ENCODE peak calls at places on chromosome 12, in five cellular contexts. A is thoracic aorta, Q is fibroblast of mammary gland, E is GM23338, J is GM13977. Z is an unnamed sample.

GRCh38 chr12:62761658-62762057 is 173.3 kb downstream of the PPM1H start:
- DNase-seq in A (no peak), Q (peak), J (no peak), E (no peak), Z (no peak)

GRCh38 chr12:72273851-72274284 is 1.7 kb downstream of the TRHDE start:
- DNase-seq in A (no peak), Q (no peak), J (peak), E (peak), Z (no peak)

GRCh38 chr12:2902287-2902880 is 11.7 kb downstream of the TULP3 start:
- DNase-seq in Q (peak), J (no peak), E (no peak), A (no peak), Z (no peak)

GRCh38 chr12:49622501-49623141 is 740 bp upstream of the PRPF40B start:
- DNase-seq in Q (peak), J (peak), E (peak), A (no peak), Z (peak)

GRCh38 chr12:131434208-131435125 is 276.4 kb upstream of the SFSWAP start:
- DNase-seq in J (no peak), A (no peak), Q (no peak), E (no peak), Z (no peak)

GRCh38 chr12:80485222-80485987 is 41.4 kb downstream of the PTPRQ start:
- DNase-seq in A (no peak), E (no peak), J (no peak), Q (no peak), Z (no peak)

GRCh38 chr12:109876406-109876805 is 3.9 kb downstream of the GLTP start:
- DNase-seq in A (no peak), J (no peak), Q (no peak), E (no peak), Z (no peak)

GRCh38 chr12:48119834-48120195 is 651 bp downstream of the PFKM start:
- DNase-seq in A (no peak), E (peak), Q (peak), J (no peak), Z (no peak)

GRCh38 chr12:131239384-131240094 is 285.8 kb downstream of the ADGRD1 start:
- DNase-seq in A (no peak), J (peak), E (no peak), Q (no peak), Z (peak)

GRCh38 chr12:78403136-78403535 is 461.4 kb upstream of the SYT1 start:
- DNase-seq in E (no peak), A (no peak), Q (peak), J (no peak), Z (no peak)

GRCh38 chr12:10722502-10722904 is 620 bp downstream of the YBX3 start:
- DNase-seq in J (peak), Q (peak), E (no peak), A (peak), Z (peak)

GRCh38 chr12:87924149-87924548 is 105.1 kb downstream of the C12orf50 start:
- DNase-seq in Q (no peak), E (no peak), J (no peak), A (no peak), Z (no peak)

GRCh38 chr12:59093090-59093489 is 172.8 kb upstream of the LRIG3 start:
- DNase-seq in E (no peak), A (no peak), Q (peak), J (no peak), Z (no peak)

GRCh38 chr12:85920324-85920947 is 46.3 kb downstream of the NTS start:
- DNase-seq in Q (peak), J (peak), E (peak), A (no peak), Z (peak)

GRCh38 chr12:76237086-76237701 is 111.0 kb downstream of the BBS10 start:
- DNase-seq in J (no peak), Q (no peak), E (no peak), A (no peak), Z (no peak)

GRCh38 chr12:12916135-12916956 is 25.0 kb downstream of the GPRC5A start:
- DNase-seq in E (peak), Q (peak), A (peak), J (peak), Z (peak)

GRCh38 chr12:130846386-130846785 is 7.3 kb upstream of the STX2 start:
- DNase-seq in Q (peak), E (no peak), A (no peak), J (no peak), Z (no peak)

GRCh38 chr12:131561891-131562684 is 148.8 kb upstream of the SFSWAP start:
- DNase-seq in Q (no peak), A (no peak), J (no peak), E (no peak), Z (no peak)

GRCh38 chr12:122837306-122838265 is 2.3 kb downstream of the HIP1R start:
- DNase-seq in A (no peak), J (no peak), E (no peak), Q (no peak), Z (peak)

GRCh38 chr12:12511895-12512674 is 50.6 kb downstream of the DUSP16 start:
- DNase-seq in J (no peak), A (no peak), Q (no peak), E (no peak), Z (no peak)

GRCh38 chr12:80643961-80644360 is 63.5 kb upstream of the MYF6 start:
- DNase-seq in A (no peak), J (no peak), E (no peak), Q (peak), Z (no peak)

GRCh38 chr12:111580119-111580425 is 19.0 kb downstream of the ATXN2 start:
- DNase-seq in A (no peak), E (no peak), J (no peak), Q (no peak), Z (no peak)

GRCh38 chr12:93500201-93500600 is 32.9 kb downstream of the MRPL42 start:
- DNase-seq in E (no peak), Q (no peak), J (no peak), A (no peak), Z (no peak)

GRCh38 chr12:119666900-119667576 is 895 bp upstream of the PRKAB1 start:
- DNase-seq in E (no peak), A (no peak), J (peak), Q (no peak), Z (peak)

GRCh38 chr12:104672501-104673265 is 215.9 kb downstream of the CHST11 start:
- DNase-seq in A (peak), E (no peak), Q (peak), J (no peak), Z (no peak)

GRCh38 chr12:14261096-14261495 is 104.4 kb upstream of the ATF7IP start:
- DNase-seq in J (no peak), Q (no peak), E (peak), A (no peak), Z (no peak)

GRCh38 chr12:12799163-12799920 is 13.8 kb upstream of the DDX47 start:
- DNase-seq in A (no peak), J (no peak), E (no peak), Q (no peak), Z (no peak)

GRCh38 chr12:12685305-12685704 is 10.7 kb downstream of the GPR19 start:
- DNase-seq in A (no peak), E (peak), Q (no peak), J (no peak), Z (no peak)

GRCh38 chr12:105485926-105486325 is 155.4 kb downstream of the C12orf75 start:
- DNase-seq in E (no peak), Q (no peak), A (no peak), J (no peak), Z (no peak)

GRCh38 chr12:51850933-51851244 is 2.4 kb upstream of the FIGNL2 start:
- DNase-seq in Q (no peak), J (no peak), E (no peak), A (no peak), Z (no peak)

GRCh38 chr12:132622437-132623071 is 4.0 kb downstream of the P2RX2 start:
- DNase-seq in E (no peak), J (no peak), Q (peak), A (peak), Z (no peak)

GRCh38 chr12:4228122-4228580 is 45.4 kb upstream of the CCND2 start:
- DNase-seq in Q (no peak), E (peak), J (no peak), A (no peak), Z (no peak)

GRCh38 chr12:51393676-51394545 is 2.7 kb upstream of the GALNT6 start:
- DNase-seq in A (no peak), E (no peak), Q (peak), J (no peak), Z (no peak)

GRCh38 chr12:52561880-52562449 is 9.0 kb upstream of the KRT71 start:
- DNase-seq in Q (peak), J (no peak), E (peak), A (no peak), Z (no peak)

GRCh38 chr12:78185109-78185508 is 354.4 kb downstream of the NAV3 start:
- DNase-seq in J (no peak), E (no peak), A (no peak), Q (peak), Z (no peak)

GRCh38 chr12:22084852-22085251 is 38.8 kb downstream of the CMAS start:
- DNase-seq in Q (no peak), A (no peak), E (no peak), J (no peak), Z (no peak)

GRCh38 chr12:47527816-47528215 is 178.0 kb downstream of the RPAP3 start:
- DNase-seq in Q (no peak), A (no peak), J (no peak), E (no peak), Z (no peak)

GRCh38 chr12:103800252-103800771 is 40.7 kb downstream of the NT5DC3 start:
- DNase-seq in E (no peak), Q (peak), J (no peak), A (no peak), Z (no peak)

GRCh38 chr12:8785499-8785898 is 36.9 kb upstream of the A2ML1 start:
- DNase-seq in A (no peak), Q (no peak), E (no peak), J (no peak), Z (no peak)

DNA sequence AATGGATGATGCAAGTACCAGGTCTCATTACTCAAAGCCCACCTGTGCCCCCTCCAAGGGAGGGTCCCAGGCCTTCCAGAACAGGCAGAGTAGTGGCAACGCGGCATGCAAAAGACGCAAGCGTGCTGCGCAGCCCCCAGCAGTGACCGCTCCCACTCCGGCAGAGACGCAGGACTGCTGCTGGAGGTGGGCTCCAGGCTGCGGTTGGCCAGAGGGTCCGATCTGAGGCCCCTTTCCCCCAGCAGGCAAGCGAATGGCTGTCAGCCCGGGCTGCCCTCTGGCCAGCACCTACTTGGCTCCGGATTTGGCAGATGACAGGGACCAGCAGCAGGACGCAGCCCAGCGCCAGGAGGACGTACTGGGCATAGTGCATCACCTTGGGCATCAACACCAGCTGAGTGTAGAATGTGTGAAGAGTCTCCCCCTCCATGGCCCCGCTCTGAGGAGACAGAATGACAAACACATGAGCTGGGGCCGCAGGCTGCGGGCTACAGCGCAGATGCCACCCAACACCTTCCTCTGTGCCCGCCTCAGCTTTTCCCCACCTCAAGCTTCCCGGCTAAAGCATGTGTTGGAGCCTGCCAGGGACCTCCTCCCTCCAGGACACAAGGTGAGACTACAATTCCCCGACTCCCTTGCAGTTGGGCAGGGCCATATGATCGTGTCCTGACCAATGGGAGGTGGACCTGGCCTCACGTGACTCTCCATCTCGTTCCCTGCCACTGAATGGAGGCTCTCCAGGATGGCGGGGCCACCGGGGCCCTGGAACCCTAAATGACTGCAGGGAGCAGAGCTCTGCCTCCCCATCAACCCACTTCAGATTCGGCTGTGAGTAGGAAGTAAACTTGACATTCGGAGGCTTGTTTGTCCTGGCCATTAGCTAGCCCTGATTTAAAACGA is 77.3 kb downstream of the SCARB1 start:
- DNase-seq in A (peak), Q (peak), J (no peak), E (peak), Z (no peak)
- TF ChIP-seq CTCF in A (no peak), Q (no peak), J (no peak), E (no peak), Z (no peak)

GRCh38 chr12:42024495-42024830 is 120.2 kb downstream of the GXYLT1 start:
- DNase-seq in Q (no peak), A (no peak), J (no peak), E (no peak), Z (no peak)
- TF ChIP-seq CTCF in Q (no peak), A (no peak), J (no peak), E (no peak), Z (no peak)

DNA sequence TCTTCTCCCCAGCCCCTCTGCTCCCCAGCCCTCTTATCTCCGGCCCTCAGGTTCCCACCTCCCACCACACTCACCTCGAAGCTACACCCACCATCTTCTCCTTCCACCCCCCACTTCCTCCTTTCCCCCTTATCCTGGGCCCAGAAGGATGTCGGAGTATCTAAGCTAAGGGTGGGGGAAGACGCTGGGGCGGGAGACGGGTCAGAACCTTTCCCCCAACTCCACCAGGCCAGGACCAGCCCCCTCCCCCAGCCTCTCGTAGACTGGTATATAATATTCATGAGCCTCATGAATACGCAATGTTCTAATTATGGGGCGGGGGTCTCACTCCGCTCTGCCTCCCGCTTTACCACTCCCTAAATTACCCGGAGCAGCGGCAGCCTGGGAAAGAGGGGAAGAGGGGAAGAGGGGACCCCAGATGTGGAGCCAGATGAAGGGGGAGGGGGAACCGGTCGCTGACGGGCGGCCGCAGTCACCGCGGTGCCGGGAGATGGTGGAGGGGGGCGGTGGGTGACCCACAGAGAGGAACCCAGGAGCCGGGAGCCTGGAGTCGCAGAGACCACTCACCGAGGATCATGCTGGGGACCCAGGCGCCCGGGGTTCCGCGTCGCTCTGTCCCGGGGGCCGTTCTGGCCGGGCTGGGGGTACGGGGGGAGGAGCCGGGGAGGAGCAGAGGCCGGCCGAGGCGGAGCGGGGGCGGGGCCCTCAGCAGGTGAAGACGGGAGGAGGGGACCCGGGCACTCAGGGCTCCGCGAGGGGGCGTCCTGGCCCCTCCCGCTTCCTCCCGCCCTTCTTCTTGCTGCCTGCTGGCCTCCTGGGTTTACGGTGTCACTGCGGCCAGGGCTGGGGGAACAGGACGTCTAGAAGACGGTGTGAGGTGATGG is 6.4 kb upstream of the ZNF385A start:
- DNase-seq in J (peak), A (no peak), E (peak), Q (no peak), Z (peak)
- TF ChIP-seq CTCF in J (peak), A (no peak), E (peak), Q (no peak), Z (peak)

DNA sequence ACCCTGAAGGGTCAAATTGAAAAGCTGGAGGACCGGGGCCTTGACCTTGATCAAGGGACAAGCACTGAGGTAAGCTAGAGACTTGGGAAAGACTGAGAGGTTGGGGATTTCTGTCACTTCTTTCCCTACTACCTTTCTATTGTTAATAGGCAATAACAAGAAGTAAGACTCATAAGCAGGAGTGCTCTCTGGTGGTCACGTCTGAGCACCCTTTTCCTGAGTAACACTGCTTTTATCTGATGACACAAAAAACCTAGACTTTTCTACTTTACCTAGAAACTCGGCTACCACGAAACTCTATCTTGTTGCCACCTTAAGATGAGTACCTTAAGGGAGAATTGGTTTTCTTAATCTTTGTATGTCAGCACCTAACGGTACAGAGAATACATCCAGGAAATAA is 35.5 kb upstream of the PPFIBP1 start:
- DNase-seq in J (no peak), A (no peak), Q (no peak), E (no peak), Z (no peak)
- TF ChIP-seq CTCF in J (no peak), A (no peak), Q (no peak), E (peak), Z (no peak)